ENCODE peak calls at places on chromosomes 11 and 22, in four cellular contexts. A is stimulated activated CD4-positive, alpha-beta T cell treated with anti-CD3 and anti-CD28 coated beads, Interleukin-4, amount 100 ng/mL, for 48 hours; F is HFF-Myc; U is progenitor cell of endocrine pancreas. B is an unnamed sample.
A peak's percentile ranks its signal among the peaks of the same experiment; 100 is the strongest.

GRCh38 chr22:48234011-48234410 is 1471.6 kb downstream of the TBC1D22A start:
- DNase-seq in F (no peak), A (no peak), U (no peak), B (no peak)

GRCh38 chr11:105897161-105897560 is 124.9 kb downstream of the MSANTD4 start:
- DNase-seq in A (no peak), F (no peak), U (no peak), B (no peak)

GRCh38 chr22:46799626-46800025 is 37.2 kb downstream of the TBC1D22A start:
- DNase-seq in F (no peak), A (no peak), U (no peak), B (no peak)

GRCh38 chr11:124769804-124770774 is 8.0 kb upstream of the ESAM start:
- DNase-seq in U (no peak), A (no peak), F (peak; percentile 22), B (no peak)

GRCh38 chr11:31995031-31995430 is 95.8 kb upstream of the RCN1 start:
- DNase-seq in U (no peak), F (no peak), A (no peak), B (no peak)

GRCh38 chr11:128407962-128408361 is 179.4 kb downstream of the ETS1 start:
- DNase-seq in F (no peak), A (no peak), U (no peak), B (no peak)

GRCh38 chr11:17184882-17185587 is 22.8 kb downstream of the PIK3C2A start:
- DNase-seq in U (no peak), F (no peak), A (no peak), B (no peak)

GRCh38 chr11:28420099-28420498 is 311.9 kb downstream of the METTL15 start:
- DNase-seq in U (no peak), F (no peak), A (no peak), B (no peak)

GRCh38 chr11:35218956-35219355 is 80.0 kb downstream of the CD44 start:
- DNase-seq in U (no peak), F (no peak), A (no peak), B (no peak)

GRCh38 chr22:19258371-19258770 is 33.1 kb downstream of the CLTCL1 start:
- DNase-seq in U (no peak), F (no peak), A (no peak), B (no peak)

GRCh38 chr11:120564573-120565301 is 53.2 kb downstream of the GRIK4 start:
- DNase-seq in F (no peak), A (peak; percentile 32), U (no peak), B (no peak)

GRCh38 chr11:113675003-113675471 is 31.1 kb downstream of the TMPRSS5 start:
- DNase-seq in A (no peak), F (peak; percentile 30), U (no peak), B (no peak)

GRCh38 chr11:65431452-65432132 is 9.0 kb downstream of the NEAT1 start:
- DNase-seq in U (no peak), F (no peak), A (no peak), B (no peak)

GRCh38 chr22:23281406-23282088 is 101.2 kb downstream of the BCR start:
- DNase-seq in U (peak; percentile 79), A (peak; percentile 85), F (peak; percentile 41), B (peak; percentile 73)

GRCh38 chr11:1640076-1640946 is 10.7 kb downstream of the KRTAP5-5 start:
- DNase-seq in F (no peak), U (peak; percentile 48), A (peak; percentile 22), B (peak; percentile 21)

GRCh38 chr22:37999640-38000272 is 15.4 kb upstream of the SOX10 start:
- DNase-seq in A (no peak), F (no peak), U (no peak), B (peak; percentile 1)